ENCODE peak calls at places on chromosomes 3 and 15, in nine cellular contexts. One of them, this sample, is unnamed.

GRCh38 chr3:30554317-30554690 is 52.1 kb upstream of the TGFBR2 start:
- DNase-seq in endodermal cell: no peak
- DNase-seq in mesendoderm: no peak
- DNase-seq in T-helper 1 cell: no peak
- DNase-seq in activated CD4-positive, alpha-beta T cell treated with anti-CD3 and anti-CD28 coated beads, Interleukin-2, amount 50 U/mL, for 24 hours: no peak
- DNase-seq in RPMI7951: peak
- DNase-seq in AG04450: no peak
- DNase-seq in memory B cell: no peak
- DNase-seq in HT1080: no peak
- DNase-seq in this sample: no peak

GRCh38 chr3:160676547-160677303 is at the start of gene ARL14:
- DNase-seq in mesendoderm: peak
- DNase-seq in activated CD4-positive, alpha-beta T cell treated with anti-CD3 and anti-CD28 coated beads, Interleukin-2, amount 50 U/mL, for 24 hours: no peak
- DNase-seq in HT1080: peak
- DNase-seq in AG04450: no peak
- DNase-seq in memory B cell: no peak
- DNase-seq in RPMI7951: peak
- DNase-seq in endodermal cell: peak
- DNase-seq in T-helper 1 cell: no peak
- DNase-seq in this sample: no peak

GRCh38 chr15:77889009-77889806 is 188.3 kb downstream of the TBC1D2B start:
- DNase-seq in mesendoderm: no peak
- DNase-seq in RPMI7951: peak
- DNase-seq in AG04450: no peak
- DNase-seq in activated CD4-positive, alpha-beta T cell treated with anti-CD3 and anti-CD28 coated beads, Interleukin-2, amount 50 U/mL, for 24 hours: no peak
- DNase-seq in memory B cell: no peak
- DNase-seq in endodermal cell: no peak
- DNase-seq in HT1080: no peak
- DNase-seq in T-helper 1 cell: no peak
- DNase-seq in this sample: no peak

GRCh38 chr3:67647390-67647878 is 7.0 kb downstream of the SUCLG2 start:
- DNase-seq in HT1080: peak
- DNase-seq in AG04450: peak
- DNase-seq in T-helper 1 cell: no peak
- DNase-seq in memory B cell: no peak
- DNase-seq in endodermal cell: no peak
- DNase-seq in activated CD4-positive, alpha-beta T cell treated with anti-CD3 and anti-CD28 coated beads, Interleukin-2, amount 50 U/mL, for 24 hours: no peak
- DNase-seq in RPMI7951: peak
- DNase-seq in mesendoderm: no peak
- DNase-seq in this sample: peak

GRCh38 chr15:88647362-88648105 is 8.7 kb downstream of the ISG20 start:
- DNase-seq in RPMI7951: no peak
- DNase-seq in AG04450: no peak
- DNase-seq in memory B cell: no peak
- DNase-seq in HT1080: no peak
- DNase-seq in activated CD4-positive, alpha-beta T cell treated with anti-CD3 and anti-CD28 coated beads, Interleukin-2, amount 50 U/mL, for 24 hours: no peak
- DNase-seq in mesendoderm: no peak
- DNase-seq in T-helper 1 cell: no peak
- DNase-seq in endodermal cell: peak
- DNase-seq in this sample: no peak

GRCh38 chr3:189927975-189928895 is 192.5 kb downstream of the P3H2 start:
- DNase-seq in mesendoderm: no peak
- DNase-seq in AG04450: no peak
- DNase-seq in endodermal cell: no peak
- DNase-seq in activated CD4-positive, alpha-beta T cell treated with anti-CD3 and anti-CD28 coated beads, Interleukin-2, amount 50 U/mL, for 24 hours: no peak
- DNase-seq in T-helper 1 cell: no peak
- DNase-seq in HT1080: peak
- DNase-seq in RPMI7951: peak
- DNase-seq in memory B cell: no peak
- DNase-seq in this sample: no peak

GRCh38 chr3:45553469-45553974 is 41.0 kb upstream of the LIMD1 start:
- DNase-seq in T-helper 1 cell: no peak
- DNase-seq in RPMI7951: peak
- DNase-seq in mesendoderm: peak
- DNase-seq in memory B cell: no peak
- DNase-seq in endodermal cell: peak
- DNase-seq in activated CD4-positive, alpha-beta T cell treated with anti-CD3 and anti-CD28 coated beads, Interleukin-2, amount 50 U/mL, for 24 hours: no peak
- DNase-seq in HT1080: peak
- DNase-seq in AG04450: no peak
- DNase-seq in this sample: no peak

GRCh38 chr15:60706145-60706544 is 227.2 kb upstream of the ICE2 start:
- DNase-seq in mesendoderm: peak
- DNase-seq in endodermal cell: no peak
- DNase-seq in memory B cell: no peak
- DNase-seq in AG04450: no peak
- DNase-seq in RPMI7951: no peak
- DNase-seq in T-helper 1 cell: no peak
- DNase-seq in activated CD4-positive, alpha-beta T cell treated with anti-CD3 and anti-CD28 coated beads, Interleukin-2, amount 50 U/mL, for 24 hours: no peak
- DNase-seq in HT1080: no peak
- DNase-seq in this sample: no peak

GRCh38 chr3:37967252-37967881 is 23.2 kb upstream of the VILL start:
- DNase-seq in mesendoderm: peak
- DNase-seq in AG04450: peak
- DNase-seq in endodermal cell: peak
- DNase-seq in memory B cell: peak
- DNase-seq in T-helper 1 cell: no peak
- DNase-seq in activated CD4-positive, alpha-beta T cell treated with anti-CD3 and anti-CD28 coated beads, Interleukin-2, amount 50 U/mL, for 24 hours: peak
- DNase-seq in RPMI7951: peak
- DNase-seq in HT1080: peak
- DNase-seq in this sample: peak